ENCODE peak calls at places on chromosomes 16 and 17, in eight cellular contexts. H is AG04450, Z is transverse colon, N is GM12865, M is HFFc6, R is GM20000, S is H9, Q is neural crest cell. O is an unnamed sample.

GRCh38 chr17:61333151-61333550 is 66.5 kb upstream of the TBX2 start:
- DNase-seq in H (no peak), Z (no peak), N (no peak), M (no peak), R (no peak), S (no peak), Q (no peak), O (no peak)

GRCh38 chr16:27756206-27756970 is 206.4 kb downstream of the KATNIP start:
- DNase-seq in H (no peak), Z (no peak), N (no peak), M (no peak), R (no peak), S (no peak), Q (no peak), O (no peak)

GRCh38 chr17:71511266-71511995 is 609.4 kb upstream of the SOX9 start:
- DNase-seq in H (no peak), Z (no peak), N (no peak), M (no peak), R (no peak), S (no peak), Q (no peak), O (no peak)

GRCh38 chr16:46743232-46743719 is 4.9 kb downstream of the MYLK3 start:
- DNase-seq in H (no peak), Z (no peak), N (peak), M (peak), R (peak), S (peak), Q (no peak), O (peak)

GRCh38 chr16:17470871-17471744 is at the start of gene XYLT1:
- DNase-seq in H (peak), Z (peak), N (no peak), M (peak), R (no peak), S (peak), Q (peak), O (peak)

GRCh38 chr17:41211845-41212466 is 14.5 kb upstream of the KRTAP9-2 start:
- DNase-seq in H (peak), Z (peak), N (no peak), M (peak), R (no peak), S (no peak), Q (no peak), O (no peak)

GRCh38 chr17:45043268-45043681 is 8.2 kb downstream of the DCAKD start:
- DNase-seq in H (no peak), Z (no peak), N (no peak), M (no peak), R (no peak), S (no peak), Q (no peak), O (no peak)

GRCh38 chr17:53092072-53092471 is 730.7 kb upstream of the KIF2B start:
- DNase-seq in H (no peak), Z (no peak), N (no peak), M (no peak), R (no peak), S (no peak), Q (no peak), O (no peak)

GRCh38 chr16:66560107-66560506 is 6.1 kb upstream of the CMTM1 start:
- DNase-seq in H (no peak), Z (no peak), N (no peak), M (no peak), R (no peak), S (no peak), Q (no peak), O (no peak)

GRCh38 chr16:56514845-56515244 is 5.0 kb downstream of the BBS2 start:
- DNase-seq in H (no peak), Z (no peak), N (no peak), M (no peak), R (no peak), S (no peak), Q (no peak), O (no peak)

GRCh38 chr17:6576038-6576437 is 19.7 kb upstream of the PITPNM3 start:
- DNase-seq in H (no peak), Z (no peak), N (no peak), M (no peak), R (no peak), S (no peak), Q (no peak), O (peak)

GRCh38 chr16:49491736-49492089 is 118.1 kb downstream of the C16orf78 start:
- DNase-seq in H (no peak), Z (peak), N (no peak), M (no peak), R (no peak), S (peak), Q (peak), O (no peak)

GRCh38 chr16:5502944-5503343 is 405.3 kb upstream of the EEF2KMT start:
- DNase-seq in H (no peak), Z (no peak), N (no peak), M (no peak), R (no peak), S (no peak), Q (no peak), O (no peak)

GRCh38 chr16:11963706-11964105 is 1.3 kb upstream of the TNFRSF17 start:
- DNase-seq in H (no peak), Z (no peak), N (no peak), M (no peak), R (no peak), S (no peak), Q (no peak), O (no peak)

GRCh38 chr17:1485748-1486376 is 6.6 kb downstream of the MYO1C start:
- DNase-seq in H (no peak), Z (peak), N (peak), M (peak), R (peak), S (peak), Q (no peak), O (peak)

GRCh38 chr16:86380045-86380444 is 130.3 kb upstream of the FOXF1 start:
- DNase-seq in H (no peak), Z (no peak), N (no peak), M (no peak), R (no peak), S (no peak), Q (no peak), O (no peak)

GRCh38 chr16:86377251-86378022 is 132.9 kb upstream of the FOXF1 start:
- DNase-seq in H (no peak), Z (no peak), N (no peak), M (no peak), R (no peak), S (no peak), Q (no peak), O (no peak)

GRCh38 chr16:86378831-86379504 is 131.4 kb upstream of the FOXF1 start:
- DNase-seq in H (no peak), Z (no peak), N (no peak), M (no peak), R (no peak), S (no peak), Q (no peak), O (no peak)

GRCh38 chr16:86379505-86379846 is 130.9 kb upstream of the FOXF1 start:
- DNase-seq in H (no peak), Z (no peak), N (no peak), M (no peak), R (no peak), S (no peak), Q (no peak), O (no peak)

GRCh38 chr16:86378128-86378527 is 132.2 kb upstream of the FOXF1 start:
- DNase-seq in H (no peak), Z (no peak), N (no peak), M (no peak), R (no peak), S (no peak), Q (no peak), O (no peak)
- TF ChIP-seq CTCF in H (no peak), Z (no peak), N (no peak), M (no peak), R (no peak), S (no peak), Q (no peak), O (no peak)

GRCh38 chr17:4417129-4417667 is 16.5 kb upstream of the SPNS3 start:
- DNase-seq in H (no peak), Z (no peak), N (no peak), M (no peak), R (no peak), S (no peak), Q (no peak), O (no peak)

GRCh38 chr17:4426499-4427208 is 7.1 kb upstream of the SPNS3 start:
- DNase-seq in H (no peak), Z (no peak), N (no peak), M (no peak), R (no peak), S (no peak), Q (no peak), O (peak)

GRCh38 chr17:4420692-4421131 is 13.0 kb upstream of the SPNS3 start:
- DNase-seq in H (peak), Z (peak), N (peak), M (peak), R (peak), S (peak), Q (peak), O (peak)
- TF ChIP-seq CTCF in H (peak), Z (peak), N (peak), M (peak), R (peak), S (peak), Q (peak), O (peak)

GRCh38 chr16:50781518-50781917 is 39.6 kb downstream of the CYLD start:
- DNase-seq in H (no peak), Z (no peak), N (no peak), M (no peak), R (no peak), S (no peak), Q (no peak), O (no peak)
- TF ChIP-seq CTCF in H (no peak), Z (no peak), N (no peak), M (no peak), R (no peak), S (no peak), Q (no peak), O (no peak)

DNA sequence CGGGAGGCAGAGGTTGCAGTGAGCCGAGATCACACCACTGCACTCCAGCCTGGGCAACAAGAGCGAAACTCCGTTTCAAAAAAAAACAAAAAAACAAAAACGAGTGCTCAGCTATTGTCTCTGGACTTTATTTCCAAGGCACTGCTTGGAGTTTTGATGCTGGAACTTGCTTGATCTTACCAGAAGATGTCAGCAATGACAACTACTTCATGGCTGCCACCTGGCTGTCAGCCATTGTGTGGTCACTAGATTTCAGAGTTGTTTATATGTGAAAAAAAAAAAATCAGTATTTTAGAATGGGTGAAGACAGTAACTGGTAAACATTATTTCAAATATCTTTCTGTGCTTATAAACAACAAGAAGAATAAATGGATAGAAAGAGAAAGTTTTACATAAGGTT is 26.3 kb upstream of the OR4D1 start:
- DNase-seq in H (no peak), Z (no peak), N (peak), M (peak), R (no peak), S (peak), Q (no peak), O (peak)
- TF ChIP-seq CTCF in H (no peak), Z (no peak), N (peak), M (peak), R (peak), S (peak), Q (peak), O (peak)

O was measured in GM13976.